ENCODE peak calls at places on chromosomes 3 and 15, in seven cellular contexts. F is SK-N-SH, O is thoracic aorta, Z is choroid plexus epithelial cell, Q is lung, D is RWPE1, Y is HL-60. N is an unnamed sample.

GRCh38 chr15:73632670-73633058 is 525 bp downstream of the NPTN start:
- DNase-seq in F (no peak), O (no peak), Z (no peak), Q (peak), D (no peak), Y (no peak), N (no peak)

GRCh38 chr3:56835626-56836025 is 33.9 kb upstream of the ARHGEF3 start:
- DNase-seq in F (no peak), O (no peak), Z (peak), Q (no peak), D (peak), Y (no peak), N (peak)

GRCh38 chr15:26667222-26667988 is 105.5 kb downstream of the GABRB3 start:
- DNase-seq in F (no peak), O (no peak), Z (no peak), Q (peak), D (no peak), Y (no peak), N (no peak)

GRCh38 chr3:55868347-55868746 is 381.2 kb upstream of the WNT5A start:
- DNase-seq in F (no peak), O (no peak), Z (peak), Q (no peak), D (no peak), Y (no peak), N (no peak)

GRCh38 chr3:186406669-186407635 is 44.9 kb upstream of the DGKG start:
- DNase-seq in F (no peak), O (peak), Z (no peak), Q (no peak), D (no peak), Y (no peak), N (no peak)

GRCh38 chr3:170869645-170870593 is at the start of gene RPL22L1:
- DNase-seq in F (peak), O (peak), Z (peak), Q (peak), D (peak), Y (peak), N (peak)

GRCh38 chr3:67076607-67077006 is 78.5 kb downstream of the KBTBD8 start:
- DNase-seq in F (no peak), O (no peak), Z (peak), Q (no peak), D (peak), Y (no peak), N (no peak)

GRCh38 chr3:135023985-135024658 is 229.1 kb downstream of the EPHB1 start:
- DNase-seq in F (no peak), O (no peak), Z (no peak), Q (no peak), D (no peak), Y (no peak), N (no peak)

GRCh38 chr3:64642327-64643151 is 45.3 kb downstream of the ADAMTS9 start:
- DNase-seq in F (no peak), O (no peak), Z (no peak), Q (no peak), D (no peak), Y (no peak), N (no peak)

DNA sequence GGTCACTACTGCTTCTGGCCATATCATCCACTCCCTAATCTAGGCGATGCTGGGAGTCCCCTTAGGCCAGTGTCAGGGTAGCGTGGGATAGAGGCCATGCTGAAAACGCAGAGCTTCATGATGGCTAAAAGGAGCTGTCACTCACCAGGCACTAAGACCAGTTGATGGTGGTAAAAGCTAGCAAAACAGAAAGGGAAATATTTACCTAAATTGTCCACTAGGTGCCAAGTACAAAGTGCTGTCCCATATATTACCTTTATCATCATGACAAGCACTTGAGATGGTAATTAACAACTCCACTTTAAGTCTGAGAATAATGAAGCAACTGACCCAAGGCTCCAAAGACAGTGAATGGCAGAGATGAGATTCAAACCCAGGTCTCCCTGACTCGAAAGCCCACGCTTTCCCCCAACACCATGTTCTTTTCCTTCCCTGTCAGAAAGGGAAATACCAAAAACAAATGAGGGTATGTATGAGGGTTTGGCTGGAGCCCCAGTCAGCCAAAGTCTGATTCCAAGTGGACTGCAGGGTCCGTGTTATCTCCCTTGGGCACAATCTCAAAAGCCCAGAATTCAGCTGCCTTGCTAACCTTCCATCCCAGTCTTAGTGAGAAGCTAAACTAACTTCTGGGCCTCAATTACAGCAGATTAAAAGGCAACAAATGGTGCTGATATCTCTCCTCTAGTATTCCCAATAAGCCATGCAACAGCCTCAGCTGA is 84.7 kb downstream of the RBPMS2 start:
- DNase-seq in F (no peak), O (no peak), Z (no peak), Q (no peak), D (no peak), Y (no peak), N (no peak)
- TF ChIP-seq CTCF in F (peak), O (no peak), Z (peak), Q (no peak), D (no peak), Y (no peak), N (peak)

DNA sequence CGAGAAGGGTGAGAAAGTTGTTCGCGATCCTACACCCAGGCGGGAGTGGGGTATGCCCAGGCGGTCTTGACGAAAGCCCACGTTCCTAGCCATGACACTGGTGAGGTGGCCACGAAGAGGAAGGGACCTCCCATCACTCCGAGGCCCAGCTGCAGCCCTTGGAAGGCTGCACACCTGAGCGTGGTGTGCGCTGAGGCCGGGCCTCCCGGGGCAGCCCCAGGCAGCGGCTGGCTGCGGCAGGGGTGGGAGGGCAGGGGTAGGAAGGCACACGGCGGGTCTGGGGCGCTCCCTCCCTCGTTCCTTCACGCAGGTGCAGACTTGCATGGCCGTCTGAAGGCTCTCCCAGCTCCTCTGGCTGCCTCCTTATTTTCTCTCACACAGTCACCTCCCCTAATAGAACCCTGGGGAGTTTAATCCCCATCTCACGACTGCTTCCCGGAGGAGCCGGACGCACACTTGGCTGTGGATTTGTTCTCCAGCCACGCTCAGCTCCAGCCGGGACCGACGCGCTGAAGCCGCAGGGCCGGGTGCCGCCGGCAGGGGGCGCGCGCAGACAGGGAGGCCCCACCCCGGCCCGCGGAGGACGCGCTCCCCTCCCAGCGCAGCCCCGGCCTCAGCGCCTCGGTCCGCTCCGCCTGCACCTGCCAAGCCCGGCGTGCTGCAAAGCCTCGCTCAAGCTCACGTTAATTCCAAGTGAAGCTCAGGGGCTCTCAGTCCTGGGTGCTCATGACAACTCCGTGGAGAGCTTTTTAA is 37.8 kb upstream of the MUC4 start:
- DNase-seq in F (no peak), O (no peak), Z (no peak), Q (no peak), D (peak), Y (peak), N (no peak)
- TF ChIP-seq CTCF in F (no peak), O (no peak), Z (no peak), Q (peak), D (peak), Y (peak), N (no peak)

GRCh38 chr3:58246148-58247051 is 8.8 kb downstream of the ABHD6 start:
- DNase-seq in F (no peak), O (no peak), Z (no peak), Q (no peak), D (no peak), Y (no peak), N (no peak)

GRCh38 chr3:58251653-58252052 is 14.1 kb downstream of the ABHD6 start:
- DNase-seq in F (no peak), O (no peak), Z (no peak), Q (no peak), D (no peak), Y (no peak), N (no peak)

GRCh38 chr3:58250093-58250707 is 12.6 kb downstream of the ABHD6 start:
- DNase-seq in F (no peak), O (no peak), Z (no peak), Q (no peak), D (no peak), Y (no peak), N (no peak)

GRCh38 chr3:58254144-58254543 is 16.6 kb downstream of the ABHD6 start:
- DNase-seq in F (no peak), O (no peak), Z (no peak), Q (no peak), D (no peak), Y (no peak), N (no peak)

GRCh38 chr3:58249358-58250092 is 11.9 kb downstream of the ABHD6 start:
- DNase-seq in F (no peak), O (no peak), Z (peak), Q (no peak), D (no peak), Y (no peak), N (no peak)
- TF ChIP-seq CTCF in F (no peak), O (no peak), Z (peak), Q (no peak), D (no peak), Y (no peak), N (peak)

DNA sequence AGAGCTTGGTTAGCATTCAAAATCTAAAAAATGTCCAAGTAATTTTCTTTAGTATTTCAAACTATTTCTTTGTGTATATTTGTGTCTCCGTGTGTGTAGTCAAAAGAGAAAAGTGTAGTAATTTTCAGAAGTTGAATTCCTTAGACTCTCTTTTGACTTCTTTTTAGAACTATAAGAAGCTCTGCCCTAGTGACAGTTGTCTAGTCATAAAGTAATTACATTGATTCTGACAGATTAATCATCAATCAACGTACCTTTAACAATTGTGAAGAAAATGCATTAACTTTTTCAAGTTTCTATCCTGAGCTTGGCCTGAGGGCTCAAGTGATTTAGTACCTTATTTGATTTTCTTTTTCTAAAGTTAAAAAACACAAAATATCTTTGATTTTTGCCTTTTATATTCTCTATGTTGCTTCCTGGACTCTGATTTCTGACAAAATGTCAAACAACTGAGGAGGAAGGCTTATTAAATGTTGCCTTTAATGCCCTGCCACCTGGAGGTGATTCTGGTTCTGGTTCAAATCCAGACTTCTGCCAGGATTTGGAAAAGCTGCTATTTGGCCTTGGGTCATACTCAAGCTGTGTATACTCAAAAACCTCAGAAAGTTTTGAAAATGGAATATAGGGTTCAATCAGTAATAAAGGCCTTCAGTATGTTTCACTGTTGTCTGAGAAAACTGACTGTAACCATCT is 653.6 kb downstream of the NSUN3 start:
- DNase-seq in F (no peak), O (no peak), Z (peak), Q (no peak), D (no peak), Y (no peak), N (no peak)
- TF ChIP-seq CTCF in F (peak), O (no peak), Z (no peak), Q (no peak), D (no peak), Y (no peak), N (no peak)

DNA sequence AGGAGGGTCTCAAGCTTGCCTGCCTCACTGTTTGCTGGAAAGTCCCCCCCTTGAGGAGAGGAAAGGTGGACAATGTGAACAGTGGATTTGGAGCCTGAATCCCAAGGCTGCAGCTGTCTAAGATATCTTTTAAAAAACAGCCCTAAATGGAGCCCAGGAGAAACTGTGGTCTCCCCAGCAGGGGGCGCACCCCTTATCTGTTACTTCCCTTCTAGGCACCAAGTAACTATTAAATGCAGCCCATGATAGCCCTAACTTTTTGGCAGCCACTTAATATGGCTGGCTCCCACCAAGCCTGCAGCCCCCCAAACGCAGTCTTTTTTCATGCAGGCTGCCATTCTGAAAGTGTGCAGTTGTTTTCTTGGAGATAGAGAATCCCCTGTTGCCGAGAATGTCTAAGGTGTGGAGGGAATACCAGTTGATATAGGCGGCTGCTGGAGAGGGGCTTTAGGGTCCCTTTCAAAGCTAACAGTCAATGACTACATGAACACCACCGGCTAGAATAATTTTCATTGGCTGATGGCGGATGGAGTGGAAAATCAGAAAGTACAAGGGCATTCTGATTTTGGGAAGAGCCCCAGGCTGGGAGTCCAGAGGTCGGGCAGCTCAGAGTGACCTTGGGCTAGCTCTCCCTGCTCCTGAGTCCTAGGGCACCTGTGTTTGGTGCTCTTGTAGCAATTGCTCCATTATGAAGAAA is 1.3 kb downstream of the RHCG start:
- DNase-seq in F (no peak), O (no peak), Z (peak), Q (no peak), D (no peak), Y (peak), N (no peak)
- TF ChIP-seq CTCF in F (peak), O (no peak), Z (peak), Q (no peak), D (peak), Y (peak), N (peak)

GRCh38 chr3:37974928-37975223 is 15.7 kb upstream of the VILL start:
- DNase-seq in F (no peak), O (no peak), Z (no peak), Q (no peak), D (no peak), Y (no peak), N (no peak)
- TF ChIP-seq CTCF in F (no peak), O (no peak), Z (no peak), Q (no peak), D (peak), Y (no peak), N (no peak)

GRCh38 chr3:13265507-13265906 is 154.6 kb downstream of the NUP210 start:
- DNase-seq in F (no peak), O (no peak), Z (no peak), Q (no peak), D (no peak), Y (no peak), N (no peak)
- TF ChIP-seq CTCF in F (no peak), O (no peak), Z (no peak), Q (no peak), D (no peak), Y (no peak), N (no peak)

GRCh38 chr3:12544652-12545472 is 437 bp downstream of the MKRN2OS start:
- DNase-seq in F (no peak), O (no peak), Z (no peak), Q (no peak), D (no peak), Y (no peak), N (no peak)
- TF ChIP-seq CTCF in F (no peak), O (no peak), Z (no peak), Q (no peak), D (no peak), Y (no peak), N (no peak)

GRCh38 chr3:139564290-139564861 is 24.8 kb upstream of the RBP1 start:
- DNase-seq in F (peak), O (no peak), Z (peak), Q (no peak), D (no peak), Y (peak), N (no peak)
- TF ChIP-seq CTCF in F (peak), O (no peak), Z (peak), Q (no peak), D (peak), Y (no peak), N (peak)

N was measured in astrocyte.